ENCODE peak calls at places on chromosomes 11 and 22, in five cellular contexts. D, N, I, C and K are unnamed samples.

GRCh38 chr11:128324531-128325141 is 262.7 kb downstream of the ETS1 start:
- DNase-seq in C (no peak), N (no peak), I (no peak), D (no peak), K (no peak)

GRCh38 chr11:81092517-81092916 is 1641.1 kb downstream of the FAM181B start:
- DNase-seq in D (no peak), N (no peak), I (no peak), C (no peak), K (no peak)

GRCh38 chr11:68843052-68843561 is 1.4 kb upstream of the CPT1A start:
- DNase-seq in D (no peak), C (no peak), I (no peak), N (no peak), K (no peak)

GRCh38 chr11:42170601-42171000 is 711.1 kb upstream of the LRRC4C start:
- DNase-seq in C (no peak), I (no peak), N (no peak), D (no peak), K (no peak)

GRCh38 chr11:66073669-66074068 is 3.6 kb downstream of the PACS1 start:
- DNase-seq in D (no peak), N (no peak), C (no peak), I (no peak), K (no peak)

GRCh38 chr11:75513250-75513649 is 12.5 kb downstream of the GDPD5 start:
- DNase-seq in I (no peak), N (no peak), C (no peak), D (no peak), K (no peak)

GRCh38 chr22:24401824-24402434 is 25.5 kb upstream of the ADORA2A start:
- DNase-seq in I (no peak), C (no peak), D (no peak), N (no peak), K (peak; percentile 34)

GRCh38 chr11:72222907-72223614 is 1.5 kb upstream of the INPPL1 start:
- DNase-seq in I (peak; percentile 92), C (peak; percentile 69), D (peak; percentile 97), N (peak; percentile 76), K (peak; percentile 92)

GRCh38 chr22:44181912-44182590 is 1.3 kb downstream of the PARVG start:
- DNase-seq in N (no peak), C (no peak), I (no peak), D (no peak), K (no peak)

GRCh38 chr11:61293869-61294716 is 1.0 kb downstream of the VWCE start:
- DNase-seq in D (no peak), N (no peak), C (peak; percentile 34), I (peak; percentile 57), K (peak; percentile 88)

GRCh38 chr22:32897400-32897799 is 95.9 kb downstream of the TIMP3 start:
- DNase-seq in N (no peak), C (no peak), I (no peak), D (peak; percentile 37), K (no peak)

GRCh38 chr11:129639300-129639699 is 176.3 kb upstream of the TMEM45B start:
- DNase-seq in D (no peak), N (no peak), I (no peak), C (peak; percentile 3), K (no peak)

GRCh38 chr11:2651054-2651617 is 48.7 kb downstream of the KCNQ1OT1 start:
- DNase-seq in N (no peak), I (no peak), C (no peak), D (no peak), K (peak; percentile 1)

GRCh38 chr11:126833020-126833419 is 167.6 kb downstream of the KIRREL3 start:
- DNase-seq in D (no peak), N (no peak), I (no peak), C (no peak), K (no peak)

GRCh38 chr11:57386178-57386945 is 4.1 kb downstream of the PRG2 start:
- DNase-seq in N (no peak), D (no peak), I (no peak), C (no peak), K (no peak)

DNA sequence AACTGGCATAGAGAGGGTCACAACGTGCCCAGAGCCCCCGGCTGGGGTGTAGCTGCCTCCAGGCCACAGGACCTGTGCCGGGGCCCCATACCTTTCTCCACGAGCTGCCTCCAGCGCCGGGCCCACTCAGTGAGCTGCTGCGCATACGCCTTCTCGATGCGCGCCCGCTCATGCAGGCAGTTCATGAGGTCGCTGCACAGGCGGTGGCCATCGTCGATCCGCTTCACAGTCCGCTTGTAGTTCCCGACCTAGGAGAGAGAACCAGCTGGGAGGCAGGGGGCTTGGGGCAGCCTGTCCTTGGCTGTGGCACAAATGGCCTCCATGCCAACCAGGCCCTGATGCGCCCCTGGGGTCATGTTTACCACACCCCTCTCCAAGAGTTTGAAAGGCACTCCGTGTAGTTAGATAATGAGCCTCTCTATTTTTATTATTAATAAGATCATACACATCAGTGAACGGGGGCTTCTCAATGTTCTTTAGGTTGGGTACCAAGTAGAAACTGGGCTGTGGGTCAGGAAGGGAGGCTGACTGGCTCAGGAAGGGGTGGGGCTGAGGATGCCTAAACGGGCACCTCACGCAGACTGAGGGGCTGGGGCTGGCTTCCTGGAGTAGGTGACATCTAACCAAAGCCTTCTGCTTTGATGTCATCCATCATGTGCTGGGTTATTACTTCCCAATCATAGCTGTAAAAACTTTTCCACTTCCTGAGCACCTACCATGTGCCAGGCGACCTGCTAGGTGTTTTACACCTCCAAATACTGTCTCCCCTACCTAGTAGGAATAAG is 36.5 kb upstream of the ARFGAP3 start:
- DNase-seq in N (no peak), D (no peak), I (no peak), C (no peak), K (no peak)
- TF ChIP-seq GABPA in N (no peak), D (no peak), I (no peak), C (no peak), K (no peak)

GRCh38 chr11:118230088-118230487 is 5.3 kb upstream of the JAML start:
- DNase-seq in C (no peak), N (no peak), D (no peak), I (no peak), K (no peak)
- TF ChIP-seq JUND in C (no peak), N (no peak), D (no peak), I (no peak), K (no peak)

DNA sequence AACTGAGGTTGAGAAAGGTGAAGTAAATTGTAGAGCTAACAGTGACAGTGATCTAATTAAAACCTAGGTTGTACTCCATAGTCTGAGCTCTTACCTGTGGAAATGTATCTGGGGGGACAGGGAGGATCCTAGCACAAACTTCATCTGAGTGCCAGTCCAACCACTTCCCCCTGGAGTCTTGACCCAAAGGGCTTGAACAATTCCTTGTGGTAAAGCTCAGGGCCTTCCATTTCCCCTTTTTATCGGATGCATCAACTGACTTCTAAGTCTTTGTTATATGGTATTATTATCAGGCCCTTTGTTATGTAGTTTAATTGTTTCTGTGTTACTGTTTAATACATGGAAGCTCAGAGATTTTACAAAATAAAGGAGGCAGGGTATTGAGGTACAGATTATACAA is 140.1 kb upstream of the SESN3 start:
- DNase-seq in I (no peak), C (no peak), D (no peak), N (no peak), K (no peak)
- TF ChIP-seq GABPA in I (no peak), C (no peak), D (no peak), N (no peak), K (no peak)

DNA sequence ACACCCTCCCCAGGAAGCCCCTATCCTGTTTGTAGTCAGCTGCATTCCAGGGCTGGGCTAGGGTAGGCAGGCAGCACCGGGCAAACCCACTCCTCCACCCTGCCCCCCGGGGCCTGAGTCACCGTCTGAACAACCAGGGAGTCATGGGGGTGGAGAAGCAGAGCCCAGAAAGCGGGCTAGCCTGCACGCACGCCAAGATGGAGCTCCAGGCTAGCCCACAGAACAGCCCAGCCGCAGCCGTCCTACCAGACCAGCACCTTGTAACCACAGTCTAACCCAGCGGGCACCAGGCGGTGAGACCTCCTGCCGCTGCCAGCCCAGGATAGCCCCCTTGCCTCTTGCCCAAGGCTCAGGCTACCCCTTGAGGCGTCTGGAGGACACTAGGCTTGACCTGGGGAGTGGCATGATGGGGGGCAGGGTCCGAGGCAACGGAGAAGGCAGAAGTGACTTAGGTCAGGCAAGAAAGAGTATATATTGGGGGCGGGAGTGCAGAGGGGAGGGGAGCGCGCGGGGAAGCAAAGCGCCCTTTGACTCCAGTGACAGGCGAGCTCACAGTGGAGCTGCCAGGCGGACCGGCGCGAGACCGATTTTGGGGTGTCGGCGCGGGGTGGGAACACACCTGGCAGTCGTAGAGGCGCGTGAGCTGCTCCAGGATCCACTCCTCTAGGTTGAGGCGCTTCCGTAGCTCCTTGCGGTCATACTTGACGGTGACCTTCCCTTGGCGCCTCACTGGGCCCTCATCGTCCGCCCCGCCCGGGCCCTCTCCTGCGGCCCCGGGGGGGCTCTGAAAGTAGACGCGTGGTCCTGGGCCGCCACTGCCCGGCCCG is 733 bp downstream of the PPP1R14B start:
- DNase-seq in I (no peak), N (no peak), D (peak; percentile 85), C (peak; percentile 58), K (peak; percentile 58)
- TF ChIP-seq JUND in I (no peak), N (no peak), D (peak; percentile 66), C (peak; percentile 33), K (no peak)

GRCh38 chr11:64044730-64045386 is 9.1 kb downstream of the FLRT1 start:
- DNase-seq in D (no peak), C (peak; percentile 10), I (no peak), N (no peak), K (peak; percentile 96)
- TF ChIP-seq GABPA in D (no peak), C (no peak), I (no peak), N (no peak), K (no peak)